ENCODE peak calls at places on chromosomes 5 and 9, in four cellular contexts. J is fibroblast of lung, K is H1, T is neural progenitor cell. E is an unnamed sample.

GRCh38 chr9:70609542-70610286 is 195.3 kb upstream of the KLF9 start:
- DNase-seq in J (peak), K (no peak), T (no peak), E (peak)

GRCh38 chr5:57221049-57221568 is 47.2 kb downstream of the GPBP1 start:
- DNase-seq in J (peak), K (no peak), T (peak), E (peak)

GRCh38 chr9:111805841-111806241 is 11.1 kb upstream of the SHOC1 start:
- DNase-seq in J (peak), K (no peak), T (no peak), E (peak)

GRCh38 chr5:127941646-127942045 is 141.9 kb upstream of the SLC12A2 start:
- DNase-seq in J (peak), K (no peak), T (peak), E (no peak)

GRCh38 chr5:138364576-138364975 is 12.1 kb downstream of the KDM3B start:
- DNase-seq in J (no peak), K (no peak), T (no peak), E (no peak)

GRCh38 chr5:180157866-180158265 is 51.1 kb downstream of the RASGEF1C start:
- DNase-seq in J (no peak), K (peak), T (no peak), E (peak)

GRCh38 chr5:138568061-138568824 is 7.0 kb downstream of the HSPA9 start:
- DNase-seq in J (peak), K (no peak), T (no peak), E (no peak)

GRCh38 chr5:62578540-62578939 is at the start of gene LRRC70:
- DNase-seq in J (peak), K (no peak), T (peak), E (no peak)

GRCh38 chr5:111697881-111698757 is 58.9 kb downstream of the NREP start:
- DNase-seq in J (peak), K (no peak), T (peak), E (peak)

GRCh38 chr9:130995399-130995941 is 13.5 kb upstream of the LAMC3 start:
- DNase-seq in J (peak), K (no peak), T (peak), E (peak)

GRCh38 chr5:38387161-38387560 is 128.8 kb downstream of the EGFLAM start:
- DNase-seq in J (no peak), K (no peak), T (no peak), E (no peak)

GRCh38 chr9:34602906-34603305 is 9.0 kb downstream of the RPP25L start:
- DNase-seq in J (no peak), K (no peak), T (no peak), E (peak)

GRCh38 chr5:131221888-131222287 is 42.0 kb upstream of the CDC42SE2 start:
- DNase-seq in J (peak), K (no peak), T (no peak), E (no peak)

GRCh38 chr5:101932599-101932998 is 363.5 kb downstream of the SLCO4C1 start:
- DNase-seq in J (no peak), K (no peak), T (no peak), E (no peak)

GRCh38 chr9:32866292-32866691 is 83.0 kb downstream of the TMEM215 start:
- DNase-seq in J (peak), K (no peak), T (no peak), E (no peak)

GRCh38 chr5:17794829-17795228 is 160.6 kb downstream of the TAF11L14 start:
- DNase-seq in J (no peak), K (no peak), T (no peak), E (no peak)

GRCh38 chr5:15320896-15321295 is 179.1 kb upstream of the FBXL7 start:
- DNase-seq in J (no peak), K (no peak), T (peak), E (no peak)

GRCh38 chr9:22240619-22241018 is 206.0 kb upstream of the DMRTA1 start:
- DNase-seq in J (peak), K (no peak), T (no peak), E (peak)

GRCh38 chr9:22238809-22239684 is 207.6 kb upstream of the DMRTA1 start:
- DNase-seq in J (peak), K (no peak), T (peak), E (no peak)

GRCh38 chr9:22241024-22241423 is 205.6 kb upstream of the DMRTA1 start:
- DNase-seq in J (peak), K (no peak), T (no peak), E (no peak)

GRCh38 chr9:22241611-22242010 is 205.0 kb upstream of the DMRTA1 start:
- DNase-seq in J (no peak), K (no peak), T (no peak), E (no peak)

GRCh38 chr9:22244141-22245011 is 202.2 kb upstream of the DMRTA1 start:
- DNase-seq in J (peak), K (no peak), T (peak), E (peak)
- H2AFZ ChIP-seq in J (no peak), K (no peak), T (no peak), E (peak)

DNA sequence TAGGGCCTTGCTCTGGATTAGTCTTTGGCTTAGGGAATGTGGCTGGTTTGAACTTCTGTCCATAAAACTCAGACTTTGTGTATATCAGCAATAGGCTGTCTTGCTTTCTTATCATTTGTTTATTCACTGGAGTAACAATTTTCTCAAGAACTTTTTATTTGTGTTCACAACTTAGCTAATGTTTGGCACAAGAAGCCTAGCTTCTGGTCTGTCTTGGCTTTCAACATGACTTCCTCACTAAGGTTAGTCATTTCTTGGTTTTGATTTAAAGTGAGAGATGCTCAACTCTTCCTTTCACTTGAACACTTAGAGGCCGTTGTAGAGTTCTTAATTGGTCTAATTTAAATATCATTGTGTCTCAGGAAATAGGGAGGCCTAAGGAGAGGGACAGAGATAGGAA is 4.9 kb downstream of the FBXO38 start:
- DNase-seq in J (peak), K (no peak), T (no peak), E (no peak)
- H3K4me2 ChIP-seq in J (no peak), K (no peak), T (no peak), E (no peak)

GRCh38 chr9:13001989-13002580 is 227.3 kb downstream of the LURAP1L start:
- DNase-seq in J (no peak), K (no peak), T (no peak), E (no peak)
- H2AFZ ChIP-seq in J (peak), K (no peak), T (no peak), E (peak)

GRCh38 chr9:38160613-38161215 is 91.7 kb upstream of the SHB start:
- DNase-seq in J (peak), K (peak), T (peak), E (peak)
- H3K4me2 ChIP-seq in J (no peak), K (no peak), T (no peak), E (no peak)

GRCh38 chr5:174526177-174526576 is 198.2 kb upstream of the MSX2 start:
- DNase-seq in J (no peak), K (no peak), T (no peak), E (no peak)

GRCh38 chr5:174528821-174529544 is 195.4 kb upstream of the MSX2 start:
- DNase-seq in J (no peak), K (no peak), T (no peak), E (no peak)

GRCh38 chr5:174531782-174532191 is 192.6 kb upstream of the MSX2 start:
- DNase-seq in J (peak), K (no peak), T (peak), E (no peak)

GRCh38 chr5:174529925-174530681 is 194.3 kb upstream of the MSX2 start:
- DNase-seq in J (peak), K (no peak), T (no peak), E (no peak)

GRCh38 chr5:174527936-174528557 is 196.3 kb upstream of the MSX2 start:
- DNase-seq in J (no peak), K (no peak), T (no peak), E (no peak)
- H2AFZ ChIP-seq in J (no peak), K (peak), T (no peak), E (no peak)

E was measured in osteoblast.